ENCODE peak calls at places on chromosomes 3 and 15, in nine cellular contexts. F, M, C, U, G, R, A, S and D are unnamed samples.

GRCh38 chr3:151320131-151320530 is 3.5 kb upstream of the GPR87 start:
- DNase-seq in C (no peak), A (no peak), M (no peak), G (no peak), F (no peak), S (no peak), R (no peak), U (no peak), D (no peak)

GRCh38 chr3:74124716-74125115 is 489.7 kb downstream of the CNTN3 start:
- DNase-seq in C (no peak), U (no peak), F (no peak), G (no peak), R (no peak), S (no peak), M (no peak), A (no peak), D (no peak)

GRCh38 chr3:117128876-117129275 is 419.3 kb downstream of the TUSC7 start:
- DNase-seq in R (no peak), A (no peak), G (no peak), M (no peak), F (no peak), C (no peak), U (no peak), S (no peak), D (no peak)

GRCh38 chr3:58035512-58035867 is 27.3 kb downstream of the FLNB start:
- DNase-seq in A (no peak), C (no peak), F (no peak), M (peak), R (no peak), U (peak), G (no peak), S (peak), D (no peak)

GRCh38 chr15:70200511-70200991 is 102.8 kb upstream of the TLE3 start:
- DNase-seq in F (no peak), S (no peak), C (peak), G (no peak), U (no peak), A (no peak), M (peak), R (no peak), D (no peak)

GRCh38 chr15:79978260-79978659 is 7.3 kb upstream of the BCL2A1 start:
- DNase-seq in R (no peak), A (no peak), G (no peak), M (no peak), C (no peak), F (no peak), U (no peak), S (no peak), D (no peak)

GRCh38 chr3:116444819-116445290 is 432 bp downstream of the LSAMP start:
- DNase-seq in U (no peak), M (peak), F (peak), R (no peak), G (no peak), C (no peak), A (no peak), S (no peak), D (no peak)

GRCh38 chr15:81987628-81988027 is 58.2 kb downstream of the MEX3B start:
- DNase-seq in U (no peak), S (no peak), F (no peak), M (no peak), G (no peak), R (no peak), A (no peak), C (no peak), D (no peak)

GRCh38 chr3:32399030-32399620 is 7.5 kb downstream of the CMTM7 start:
- DNase-seq in G (no peak), A (peak), R (peak), C (no peak), F (no peak), S (peak), M (peak), U (peak), D (no peak)

GRCh38 chr3:32154180-32154579 is 47.8 kb downstream of the GPD1L start:
- DNase-seq in M (no peak), F (peak), U (no peak), R (no peak), A (no peak), S (no peak), G (no peak), C (no peak), D (no peak)

GRCh38 chr15:59536553-59536952 is 75.0 kb upstream of the GCNT3 start:
- DNase-seq in M (no peak), A (no peak), F (no peak), G (no peak), S (no peak), R (no peak), U (no peak), C (no peak), D (no peak)

GRCh38 chr15:101131489-101132389 is 120.1 kb downstream of the CHSY1 start:
- DNase-seq in S (no peak), A (no peak), G (no peak), R (no peak), F (no peak), U (no peak), C (no peak), M (no peak), D (no peak)

GRCh38 chr3:177713921-177714900 is 516.9 kb upstream of the TBL1XR1 start:
- DNase-seq in A (no peak), M (peak), R (no peak), F (no peak), G (no peak), U (no peak), S (no peak), C (no peak), D (no peak)

GRCh38 chr3:176650478-176650877 is 546.8 kb downstream of the TBL1XR1 start:
- DNase-seq in C (no peak), U (peak), F (no peak), S (peak), M (peak), G (no peak), A (peak), R (no peak), D (no peak)

GRCh38 chr15:39248204-39248603 is 332.7 kb upstream of the THBS1 start:
- DNase-seq in C (no peak), A (no peak), U (peak), M (peak), S (no peak), F (no peak), G (no peak), R (no peak), D (no peak)